ENCODE peak calls at places on chromosome 12, in five cellular contexts. One of them, this sample, is unnamed.

GRCh38 chr12:138898-139534 is 72.4 kb downstream of the IQSEC3 start:
- DNase-seq in PC-3: no peak
- DNase-seq in neural progenitor cell: peak; percentile 46
- DNase-seq in fibroblast of lung: peak; percentile 26
- DNase-seq in astrocyte: peak; percentile 7
- DNase-seq in this sample: no peak

GRCh38 chr12:5565933-5566632 is 134.2 kb downstream of the NTF3 start:
- DNase-seq in PC-3: no peak
- DNase-seq in neural progenitor cell: no peak
- DNase-seq in fibroblast of lung: peak; percentile 67
- DNase-seq in astrocyte: peak; percentile 49
- DNase-seq in this sample: no peak

GRCh38 chr12:24447678-24448077 is 498.2 kb upstream of the SOX5 start:
- DNase-seq in neural progenitor cell: no peak
- DNase-seq in fibroblast of lung: no peak
- DNase-seq in astrocyte: no peak
- DNase-seq in PC-3: no peak
- DNase-seq in this sample: no peak

GRCh38 chr12:119711693-119712092 is 43.8 kb downstream of the PRKAB1 start:
- DNase-seq in astrocyte: no peak
- DNase-seq in fibroblast of lung: no peak
- DNase-seq in PC-3: no peak
- DNase-seq in neural progenitor cell: no peak
- DNase-seq in this sample: no peak

GRCh38 chr12:103505371-103506236 is 9.8 kb upstream of the C12orf42 start:
- DNase-seq in neural progenitor cell: no peak
- DNase-seq in fibroblast of lung: peak; percentile 3
- DNase-seq in PC-3: peak; percentile 74
- DNase-seq in astrocyte: no peak
- DNase-seq in this sample: peak; percentile 94

GRCh38 chr12:13254311-13254710 is 57.8 kb downstream of the EMP1 start:
- DNase-seq in fibroblast of lung: no peak
- DNase-seq in PC-3: no peak
- DNase-seq in astrocyte: no peak
- DNase-seq in neural progenitor cell: no peak
- DNase-seq in this sample: no peak

GRCh38 chr12:82209533-82209932 is 148.7 kb downstream of the CCDC59 start:
- DNase-seq in astrocyte: no peak
- DNase-seq in PC-3: no peak
- DNase-seq in neural progenitor cell: no peak
- DNase-seq in fibroblast of lung: no peak
- DNase-seq in this sample: no peak

GRCh38 chr12:109612975-109613502 is 39.4 kb downstream of the MVK start:
- DNase-seq in astrocyte: no peak
- DNase-seq in neural progenitor cell: no peak
- DNase-seq in PC-3: peak; percentile 63
- DNase-seq in fibroblast of lung: no peak
- DNase-seq in this sample: no peak

GRCh38 chr12:5434647-5434968 is 2.7 kb downstream of the NTF3 start:
- DNase-seq in PC-3: no peak
- DNase-seq in fibroblast of lung: no peak
- DNase-seq in neural progenitor cell: no peak
- DNase-seq in astrocyte: no peak
- DNase-seq in this sample: no peak

GRCh38 chr12:5506821-5507231 is 74.9 kb downstream of the NTF3 start:
- DNase-seq in astrocyte: no peak
- DNase-seq in neural progenitor cell: no peak
- DNase-seq in PC-3: no peak
- DNase-seq in fibroblast of lung: no peak
- DNase-seq in this sample: no peak

GRCh38 chr12:111758120-111758561 is 8.6 kb upstream of the ALDH2 start:
- DNase-seq in fibroblast of lung: no peak
- DNase-seq in astrocyte: no peak
- DNase-seq in PC-3: no peak
- DNase-seq in neural progenitor cell: peak; percentile 47
- DNase-seq in this sample: no peak
- H2AFZ ChIP-seq in fibroblast of lung: no peak overlapping the region
- H2AFZ ChIP-seq in astrocyte: no peak overlapping the region
- H2AFZ ChIP-seq in PC-3: no peak overlapping the region
- H2AFZ ChIP-seq in neural progenitor cell: no peak overlapping the region
- H2AFZ ChIP-seq in this sample: peak overlapping the region; percentile 84

DNA sequence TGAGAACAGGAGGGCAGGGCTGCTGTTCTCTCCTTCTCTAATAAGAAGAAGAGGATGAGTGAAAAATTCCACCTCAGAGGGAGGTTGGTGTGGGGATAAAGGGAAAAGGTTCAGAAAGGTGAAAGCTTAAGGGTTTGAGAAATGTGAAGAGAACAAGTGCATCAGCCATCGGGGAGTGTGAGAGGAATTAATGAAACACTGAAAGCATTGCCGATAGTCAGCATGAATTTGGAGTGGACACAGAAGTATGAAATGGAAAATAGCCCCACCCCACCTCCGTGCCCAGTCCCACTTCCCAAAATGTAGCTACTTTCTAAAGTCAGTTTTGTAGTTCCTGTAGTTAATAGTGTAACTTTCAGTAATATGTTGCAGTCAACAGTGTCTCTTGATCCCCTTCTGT is 33.4 kb downstream of the DIP2B start:
- DNase-seq in fibroblast of lung: no peak
- DNase-seq in PC-3: no peak
- DNase-seq in astrocyte: no peak
- DNase-seq in neural progenitor cell: no peak
- DNase-seq in this sample: no peak
- H3K79me2 ChIP-seq in fibroblast of lung: peaks cover 4% of the 10 kb centered on the region
- H3K79me2 ChIP-seq in PC-3: peaks cover 75% of the 10 kb centered on the region
- H3K79me2 ChIP-seq in astrocyte: peaks cover 74% of the 10 kb centered on the region
- H3K79me2 ChIP-seq in neural progenitor cell: peaks cover 73% of the 10 kb centered on the region
- H3K79me2 ChIP-seq in this sample: peaks cover 50% of the 10 kb centered on the region

GRCh38 chr12:127008758-127009403 is 1258.1 kb upstream of the TMEM132C start:
- DNase-seq in neural progenitor cell: no peak
- DNase-seq in PC-3: no peak
- DNase-seq in astrocyte: no peak
- DNase-seq in fibroblast of lung: no peak
- DNase-seq in this sample: no peak
- H2AFZ ChIP-seq in neural progenitor cell: peak overlapping the region; percentile 31
- H2AFZ ChIP-seq in PC-3: no peak overlapping the region
- H2AFZ ChIP-seq in astrocyte: no peak overlapping the region
- H2AFZ ChIP-seq in fibroblast of lung: no peak overlapping the region
- H2AFZ ChIP-seq in this sample: no peak overlapping the region

GRCh38 chr12:130916251-130916911 is 37.3 kb upstream of the ADGRD1 start:
- DNase-seq in fibroblast of lung: peak; percentile 29
- DNase-seq in astrocyte: no peak
- DNase-seq in PC-3: peak; percentile 80
- DNase-seq in neural progenitor cell: peak; percentile 88
- DNase-seq in this sample: no peak
- H3K79me2 ChIP-seq in fibroblast of lung: no peaks in the 10 kb centered on the region
- H3K79me2 ChIP-seq in astrocyte: no peaks in the 10 kb centered on the region
- H3K79me2 ChIP-seq in PC-3: no peaks in the 10 kb centered on the region
- H3K79me2 ChIP-seq in neural progenitor cell: no peaks in the 10 kb centered on the region
- H3K79me2 ChIP-seq in this sample: no peaks in the 10 kb centered on the region

GRCh38 chr12:117393656-117394055 is 32.2 kb upstream of the NOS1 start:
- DNase-seq in astrocyte: no peak
- DNase-seq in neural progenitor cell: no peak
- DNase-seq in fibroblast of lung: no peak
- DNase-seq in PC-3: no peak
- DNase-seq in this sample: no peak

GRCh38 chr12:117388865-117389508 is 27.6 kb upstream of the NOS1 start:
- DNase-seq in astrocyte: no peak
- DNase-seq in fibroblast of lung: no peak
- DNase-seq in PC-3: no peak
- DNase-seq in neural progenitor cell: no peak
- DNase-seq in this sample: no peak

GRCh38 chr12:117387832-117388231 is 26.4 kb upstream of the NOS1 start:
- DNase-seq in neural progenitor cell: no peak
- DNase-seq in fibroblast of lung: no peak
- DNase-seq in PC-3: no peak
- DNase-seq in astrocyte: no peak
- DNase-seq in this sample: no peak

GRCh38 chr12:117394491-117394890 is 33.1 kb upstream of the NOS1 start:
- DNase-seq in astrocyte: no peak
- DNase-seq in neural progenitor cell: no peak
- DNase-seq in fibroblast of lung: no peak
- DNase-seq in PC-3: no peak
- DNase-seq in this sample: no peak

GRCh38 chr12:117390866-117391265 is 29.4 kb upstream of the NOS1 start:
- DNase-seq in astrocyte: no peak
- DNase-seq in fibroblast of lung: no peak
- DNase-seq in PC-3: no peak
- DNase-seq in neural progenitor cell: no peak
- DNase-seq in this sample: no peak
- H2AFZ ChIP-seq in astrocyte: no peak overlapping the region
- H2AFZ ChIP-seq in fibroblast of lung: no peak overlapping the region
- H2AFZ ChIP-seq in PC-3: no peak overlapping the region
- H2AFZ ChIP-seq in neural progenitor cell: no peak overlapping the region
- H2AFZ ChIP-seq in this sample: no peak overlapping the region

GRCh38 chr12:50504798-50505385 is at the start of gene DIP2B:
- DNase-seq in fibroblast of lung: peak; percentile 82
- DNase-seq in astrocyte: peak; percentile 58
- DNase-seq in PC-3: peak; percentile 96
- DNase-seq in neural progenitor cell: peak; percentile 97
- DNase-seq in this sample: peak; percentile 25
- H3K79me2 ChIP-seq in fibroblast of lung: peaks cover 32% of the 10 kb centered on the region
- H3K79me2 ChIP-seq in astrocyte: peaks cover 53% of the 10 kb centered on the region
- H3K79me2 ChIP-seq in PC-3: peaks cover 51% of the 10 kb centered on the region
- H3K79me2 ChIP-seq in neural progenitor cell: peaks cover 47% of the 10 kb centered on the region
- H3K79me2 ChIP-seq in this sample: peaks cover 50% of the 10 kb centered on the region

GRCh38 chr12:46803517-46803916 is 22.3 kb downstream of the SLC38A4 start:
- DNase-seq in fibroblast of lung: no peak
- DNase-seq in astrocyte: no peak
- DNase-seq in neural progenitor cell: no peak
- DNase-seq in PC-3: no peak
- DNase-seq in this sample: no peak

GRCh38 chr12:46808955-46809697 is 16.7 kb downstream of the SLC38A4 start:
- DNase-seq in astrocyte: no peak
- DNase-seq in neural progenitor cell: no peak
- DNase-seq in PC-3: no peak
- DNase-seq in fibroblast of lung: no peak
- DNase-seq in this sample: no peak

GRCh38 chr12:46811185-46811584 is 14.6 kb downstream of the SLC38A4 start:
- DNase-seq in astrocyte: no peak
- DNase-seq in neural progenitor cell: no peak
- DNase-seq in fibroblast of lung: no peak
- DNase-seq in PC-3: no peak
- DNase-seq in this sample: no peak

GRCh38 chr12:46804054-46804453 is 21.7 kb downstream of the SLC38A4 start:
- DNase-seq in neural progenitor cell: no peak
- DNase-seq in fibroblast of lung: no peak
- DNase-seq in astrocyte: no peak
- DNase-seq in PC-3: no peak
- DNase-seq in this sample: no peak

GRCh38 chr12:46808317-46808716 is 17.5 kb downstream of the SLC38A4 start:
- DNase-seq in PC-3: no peak
- DNase-seq in neural progenitor cell: no peak
- DNase-seq in fibroblast of lung: no peak
- DNase-seq in astrocyte: no peak
- DNase-seq in this sample: no peak
- H2AFZ ChIP-seq in PC-3: no peak overlapping the region
- H2AFZ ChIP-seq in neural progenitor cell: no peak overlapping the region
- H2AFZ ChIP-seq in fibroblast of lung: no peak overlapping the region
- H2AFZ ChIP-seq in astrocyte: no peak overlapping the region
- H2AFZ ChIP-seq in this sample: no peak overlapping the region

GRCh38 chr12:56622535-56622934 is 7.6 kb downstream of the BAZ2A start:
- DNase-seq in PC-3: no peak
- DNase-seq in fibroblast of lung: no peak
- DNase-seq in neural progenitor cell: no peak
- DNase-seq in astrocyte: no peak
- DNase-seq in this sample: no peak

GRCh38 chr12:56616244-56616643 is 13.9 kb downstream of the BAZ2A start:
- DNase-seq in PC-3: no peak
- DNase-seq in astrocyte: no peak
- DNase-seq in neural progenitor cell: no peak
- DNase-seq in fibroblast of lung: no peak
- DNase-seq in this sample: no peak

GRCh38 chr12:56614627-56615026 is 15.5 kb downstream of the BAZ2A start:
- DNase-seq in PC-3: no peak
- DNase-seq in astrocyte: no peak
- DNase-seq in fibroblast of lung: no peak
- DNase-seq in neural progenitor cell: no peak
- DNase-seq in this sample: no peak

DNA sequence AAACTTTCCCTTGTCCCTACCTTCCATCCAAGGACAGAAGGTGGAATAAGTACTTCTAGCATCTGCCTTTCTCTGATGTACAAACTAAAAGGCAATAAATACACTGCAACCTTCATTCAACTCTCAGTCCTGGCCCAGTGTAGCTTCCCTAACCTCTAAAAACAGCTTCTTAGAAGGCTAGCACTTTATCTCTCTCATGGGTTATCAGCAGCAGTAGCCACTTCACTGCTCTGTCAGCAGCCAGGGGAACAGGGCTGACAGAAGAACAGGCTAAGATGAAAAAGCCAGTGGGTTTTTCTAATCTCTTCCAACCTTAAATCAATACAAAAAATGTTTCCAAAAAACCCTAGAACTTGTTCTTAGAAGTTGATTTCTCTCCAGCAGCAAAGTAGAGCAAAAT is 13.2 kb downstream of the BAZ2A start:
- DNase-seq in astrocyte: no peak
- DNase-seq in fibroblast of lung: no peak
- DNase-seq in PC-3: no peak
- DNase-seq in neural progenitor cell: no peak
- DNase-seq in this sample: no peak
- H3K79me2 ChIP-seq in astrocyte: peaks cover 59% of the 10 kb centered on the region
- H3K79me2 ChIP-seq in fibroblast of lung: peaks cover 54% of the 10 kb centered on the region
- H3K79me2 ChIP-seq in PC-3: peaks cover 40% of the 10 kb centered on the region
- H3K79me2 ChIP-seq in neural progenitor cell: peaks cover 59% of the 10 kb centered on the region
- H3K79me2 ChIP-seq in this sample: peaks cover 61% of the 10 kb centered on the region

GRCh38 chr12:64666054-64666914 is 56.0 kb downstream of the RASSF3 start:
- DNase-seq in astrocyte: peak; percentile 66
- DNase-seq in PC-3: peak; percentile 28
- DNase-seq in neural progenitor cell: no peak
- DNase-seq in fibroblast of lung: peak; percentile 72
- DNase-seq in this sample: no peak

GRCh38 chr12:64671682-64672081 is 61.4 kb downstream of the RASSF3 start:
- DNase-seq in fibroblast of lung: no peak
- DNase-seq in PC-3: no peak
- DNase-seq in neural progenitor cell: no peak
- DNase-seq in astrocyte: no peak
- DNase-seq in this sample: no peak

GRCh38 chr12:64670856-64671639 is 60.8 kb downstream of the RASSF3 start:
- DNase-seq in fibroblast of lung: peak; percentile 78
- DNase-seq in neural progenitor cell: no peak
- DNase-seq in astrocyte: peak; percentile 70
- DNase-seq in PC-3: peak; percentile 32
- DNase-seq in this sample: peak; percentile 45

GRCh38 chr12:64670039-64670438 is 59.7 kb downstream of the RASSF3 start:
- DNase-seq in astrocyte: no peak
- DNase-seq in fibroblast of lung: no peak
- DNase-seq in neural progenitor cell: no peak
- DNase-seq in PC-3: no peak
- DNase-seq in this sample: no peak

GRCh38 chr12:64669270-64669842 is 59.1 kb downstream of the RASSF3 start:
- DNase-seq in neural progenitor cell: no peak
- DNase-seq in PC-3: peak; percentile 41
- DNase-seq in fibroblast of lung: no peak
- DNase-seq in astrocyte: no peak
- DNase-seq in this sample: no peak
- H2AFZ ChIP-seq in neural progenitor cell: no peak overlapping the region
- H2AFZ ChIP-seq in PC-3: peak overlapping the region; percentile 16
- H2AFZ ChIP-seq in fibroblast of lung: no peak overlapping the region
- H2AFZ ChIP-seq in astrocyte: no peak overlapping the region
- H2AFZ ChIP-seq in this sample: no peak overlapping the region